ENCODE peak calls at places on chromosome 2, in eight cellular contexts. E is body of pancreas, T is prostate gland, C is right lobe of liver, I is transverse colon, W is ovary, X is heart right ventricle, N is cardiac muscle cell. Q is an unnamed sample. For H3K4me1, the result is how much of the 10 kb centered on the place peaks cover.

GRCh38 chr2:212709287-212709686 is 170.7 kb upstream of the ERBB4 start:
- DNase-seq in E (no peak), T (no peak), C (no peak), I (no peak), W (no peak), X (no peak), N (no peak), Q (no peak)

GRCh38 chr2:236857781-236858180 is 227.9 kb upstream of the COPS8 start:
- DNase-seq in E (no peak), T (no peak), C (peak), I (no peak), W (no peak), X (no peak), N (no peak), Q (no peak)

GRCh38 chr2:61055557-61055956 is 10.1 kb upstream of the SANBR start:
- DNase-seq in E (no peak), T (peak), C (no peak), I (no peak), W (no peak), X (no peak), N (peak), Q (no peak)

GRCh38 chr2:36892805-36893204 is 73.5 kb downstream of the STRN start:
- DNase-seq in E (peak), T (peak), C (no peak), I (no peak), W (no peak), X (no peak), N (no peak), Q (no peak)

GRCh38 chr2:240200230-240201051 is 60.0 kb upstream of the OTOS start:
- DNase-seq in E (no peak), T (no peak), C (peak), I (no peak), W (no peak), X (no peak), N (peak), Q (peak)

GRCh38 chr2:65204461-65205230 is 23.0 kb upstream of the ACTR2 start:
- DNase-seq in E (peak), T (no peak), C (peak), I (no peak), W (no peak), X (no peak), N (peak), Q (no peak)

GRCh38 chr2:170886391-170886790 is 42.7 kb upstream of the GORASP2 start:
- DNase-seq in E (no peak), T (no peak), C (no peak), I (no peak), W (no peak), X (no peak), N (peak), Q (no peak)

GRCh38 chr2:205902041-205902898 is 183.7 kb downstream of the INO80D start:
- DNase-seq in E (no peak), T (peak), C (no peak), I (peak), W (no peak), X (no peak), N (peak), Q (no peak)

GRCh38 chr2:96147593-96148201 is 2.5 kb upstream of the DUSP2 start:
- DNase-seq in E (no peak), T (no peak), C (no peak), I (peak), W (peak), X (no peak), N (no peak), Q (peak)

GRCh38 chr2:235127909-235128308 is 176.1 kb downstream of the SH3BP4 start:
- DNase-seq in E (no peak), T (no peak), C (no peak), I (no peak), W (no peak), X (no peak), N (no peak), Q (no peak)

GRCh38 chr2:148675708-148676107 is 31.2 kb downstream of the EPC2 start:
- DNase-seq in E (no peak), T (no peak), C (no peak), I (no peak), W (no peak), X (no peak), N (peak), Q (no peak)

GRCh38 chr2:96156011-96156820 is 11.0 kb upstream of the DUSP2 start:
- DNase-seq in E (no peak), T (no peak), C (no peak), I (no peak), W (no peak), X (no peak), N (no peak), Q (no peak)

GRCh38 chr2:96575790-96576456 is 39.4 kb downstream of the ARID5A start:
- DNase-seq in E (no peak), T (no peak), C (no peak), I (no peak), W (no peak), X (no peak), N (no peak), Q (no peak)

GRCh38 chr2:121524650-121525425 is 5.8 kb upstream of the RNU4ATAC start:
- DNase-seq in E (no peak), T (no peak), C (no peak), I (no peak), W (no peak), X (no peak), N (peak), Q (no peak)

GRCh38 chr2:176473177-176473576 is 203.9 kb downstream of the MTX2 start:
- DNase-seq in E (no peak), T (peak), C (peak), I (peak), W (peak), X (peak), N (peak), Q (peak)

GRCh38 chr2:66962625-66963207 is 434.4 kb upstream of the ETAA1 start:
- DNase-seq in E (no peak), T (no peak), C (no peak), I (peak), W (no peak), X (no peak), N (no peak), Q (no peak)

GRCh38 chr2:69959425-69959824 is 2.0 kb downstream of the ASPRV1 start:
- DNase-seq in E (no peak), T (no peak), C (peak), I (no peak), W (no peak), X (no peak), N (no peak), Q (no peak)

GRCh38 chr2:96501471-96501874 is 3.7 kb downstream of the NEURL3 start:
- DNase-seq in E (no peak), T (no peak), C (no peak), I (no peak), W (no peak), X (no peak), N (no peak), Q (no peak)

GRCh38 chr2:30287190-30287589 is 55.9 kb downstream of the LBH start:
- DNase-seq in E (no peak), T (no peak), C (no peak), I (no peak), W (no peak), X (no peak), N (no peak), Q (no peak)

GRCh38 chr2:231707625-231708049 is 688 bp upstream of the PTMA start:
- DNase-seq in E (no peak), T (peak), C (no peak), I (no peak), W (peak), X (peak), N (peak), Q (peak)

GRCh38 chr2:218010116-218010837 is 7.5 kb upstream of the TNS1 start:
- DNase-seq in E (peak), T (peak), C (no peak), I (peak), W (peak), X (no peak), N (peak), Q (peak)

GRCh38 chr2:1051585-1051984 is 100.9 kb downstream of the SNTG2 start:
- DNase-seq in E (no peak), T (no peak), C (no peak), I (no peak), W (no peak), X (no peak), N (no peak), Q (no peak)

GRCh38 chr2:1653137-1653789 is 91.1 kb downstream of the PXDN start:
- DNase-seq in E (peak), T (peak), C (peak), I (peak), W (peak), X (peak), N (peak), Q (no peak)

GRCh38 chr2:129762386-129763189 is 216.9 kb upstream of the RAB6C start:
- DNase-seq in E (no peak), T (no peak), C (no peak), I (no peak), W (no peak), X (no peak), N (no peak), Q (no peak)

GRCh38 chr2:224884188-224884587 is 158.1 kb downstream of the DOCK10 start:
- DNase-seq in E (no peak), T (no peak), C (peak), I (no peak), W (no peak), X (no peak), N (peak), Q (no peak)

GRCh38 chr2:17579605-17580318 is 39.3 kb downstream of the VSNL1 start:
- DNase-seq in E (no peak), T (no peak), C (no peak), I (peak), W (no peak), X (no peak), N (no peak), Q (no peak)

GRCh38 chr2:148922776-148923175 is 47.7 kb downstream of the KIF5C start:
- DNase-seq in E (no peak), T (peak), C (no peak), I (no peak), W (no peak), X (no peak), N (no peak), Q (no peak)

GRCh38 chr2:7023542-7023941 is 106.3 kb downstream of the RNF144A start:
- DNase-seq in E (peak), T (no peak), C (no peak), I (no peak), W (no peak), X (no peak), N (peak), Q (no peak)

GRCh38 chr2:42029639-42030195 is 18.1 kb upstream of the PKDCC start:
- DNase-seq in E (no peak), T (no peak), C (no peak), I (no peak), W (no peak), X (no peak), N (no peak), Q (no peak)

GRCh38 chr2:213065583-213066444 is 85.6 kb downstream of the IKZF2 start:
- DNase-seq in E (peak), T (peak), C (peak), I (peak), W (no peak), X (peak), N (peak), Q (peak)

GRCh38 chr2:236008006-236008405 is 160.2 kb downstream of the GBX2 start:
- DNase-seq in E (no peak), T (no peak), C (no peak), I (no peak), W (no peak), X (no peak), N (no peak), Q (no peak)

GRCh38 chr2:239692348-239692747 is 291.5 kb upstream of the HDAC4 start:
- DNase-seq in E (peak), T (no peak), C (no peak), I (no peak), W (no peak), X (no peak), N (no peak), Q (no peak)

GRCh38 chr2:41910126-41910525 is 137.7 kb upstream of the PKDCC start:
- DNase-seq in E (no peak), T (no peak), C (no peak), I (no peak), W (no peak), X (no peak), N (no peak), Q (no peak)

GRCh38 chr2:216497808-216498366 is 757 bp upstream of the RPL37A start:
- DNase-seq in E (no peak), T (no peak), C (no peak), I (no peak), W (no peak), X (no peak), N (peak), Q (peak)
- H3K4me1 ChIP-seq in E (under half), T (under half), C (under half), I (under half), W (under half), X (under half), N (under half), Q (under half)

GRCh38 chr2:98445167-98445522 is 487 bp downstream of the INPP4A start:
- DNase-seq in E (peak), T (no peak), C (peak), I (no peak), W (no peak), X (no peak), N (peak), Q (peak)
- TF ChIP-seq CTCF in E (no peak), T (no peak), C (no peak), I (no peak), W (no peak), X (no peak), N (no peak), Q (no peak)

DNA sequence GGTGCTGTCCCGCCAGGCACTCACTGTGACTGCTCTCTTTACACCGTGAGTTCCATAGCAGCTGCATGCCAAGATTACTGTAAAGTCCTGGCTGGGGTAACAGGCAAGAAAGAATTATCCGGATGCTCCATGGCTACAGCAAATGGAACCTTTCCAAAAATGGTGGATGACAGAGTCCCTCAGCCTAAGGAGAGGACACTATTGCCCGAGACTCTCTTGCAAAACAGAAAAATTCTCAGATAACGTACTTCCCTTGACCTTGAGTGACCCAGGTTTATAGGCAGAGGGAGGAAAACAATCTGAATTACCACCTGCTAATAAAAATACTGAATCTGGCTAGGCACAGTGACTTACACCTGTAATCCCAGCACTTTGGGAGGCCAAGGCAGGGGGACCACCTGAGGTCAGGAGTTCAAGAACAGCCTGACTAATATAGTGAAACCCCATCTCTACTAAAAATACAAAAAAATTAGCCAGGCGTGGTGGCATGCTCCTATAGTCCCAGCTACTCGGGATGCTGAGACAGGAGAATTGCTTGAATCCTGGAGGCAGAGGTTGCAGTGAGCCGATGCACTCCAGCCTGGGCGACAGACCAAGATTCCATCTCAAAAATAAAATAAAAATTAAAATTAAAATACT is 4.5 kb downstream of the CYS1 start:
- DNase-seq in E (no peak), T (no peak), C (no peak), I (no peak), W (no peak), X (no peak), N (no peak), Q (no peak)
- H3K4me1 ChIP-seq in E (under half), T (under half), C (under half), I (under half), W (under half), X (under half), N (under half), Q (under half)

GRCh38 chr2:216687111-216687510 is 8.2 kb downstream of the IGFBP5 start:
- DNase-seq in E (no peak), T (no peak), C (no peak), I (no peak), W (peak), X (no peak), N (no peak), Q (no peak)

GRCh38 chr2:216688731-216689360 is 6.5 kb downstream of the IGFBP5 start:
- DNase-seq in E (no peak), T (no peak), C (peak), I (no peak), W (peak), X (peak), N (no peak), Q (no peak)

GRCh38 chr2:216685327-216685875 is 9.9 kb downstream of the IGFBP5 start:
- DNase-seq in E (no peak), T (no peak), C (peak), I (no peak), W (peak), X (no peak), N (no peak), Q (no peak)

GRCh38 chr2:216689397-216689796 is 6.0 kb downstream of the IGFBP5 start:
- DNase-seq in E (no peak), T (no peak), C (peak), I (no peak), W (peak), X (no peak), N (no peak), Q (no peak)

GRCh38 chr2:216687646-216688045 is 7.7 kb downstream of the IGFBP5 start:
- DNase-seq in E (no peak), T (no peak), C (peak), I (no peak), W (peak), X (no peak), N (no peak), Q (no peak)
- TF ChIP-seq CTCF in E (no peak), T (no peak), C (peak), I (no peak), W (no peak), X (peak), N (peak), Q (no peak)

GRCh38 chr2:197497301-197497700 is 2.3 kb downstream of the HSPD1 start:
- DNase-seq in E (no peak), T (no peak), C (no peak), I (no peak), W (no peak), X (no peak), N (no peak), Q (no peak)

GRCh38 chr2:197496695-197497094 is 2.9 kb downstream of the HSPD1 start:
- DNase-seq in E (no peak), T (no peak), C (no peak), I (no peak), W (no peak), X (no peak), N (no peak), Q (no peak)

GRCh38 chr2:197498937-197499593 is 575 bp downstream of the HSPD1 start:
- DNase-seq in E (peak), T (peak), C (peak), I (peak), W (peak), X (peak), N (peak), Q (peak)

GRCh38 chr2:197498627-197498936 is 1.1 kb downstream of the HSPD1 start:
- DNase-seq in E (no peak), T (no peak), C (no peak), I (no peak), W (no peak), X (no peak), N (no peak), Q (no peak)

GRCh38 chr2:197495433-197496134 is 4.1 kb downstream of the HSPD1 start:
- DNase-seq in E (no peak), T (no peak), C (no peak), I (no peak), W (no peak), X (no peak), N (no peak), Q (no peak)
- H3K4me1 ChIP-seq in E (under half), T (under half), C (under half), I (under half), W (under half), X (under half), N (under half), Q (under half)

GRCh38 chr2:124609667-124610066 is 584.6 kb downstream of the CNTNAP5 start:
- DNase-seq in E (no peak), T (no peak), C (no peak), I (no peak), W (no peak), X (no peak), N (no peak), Q (no peak)

GRCh38 chr2:124610141-124610540 is 585.1 kb downstream of the CNTNAP5 start:
- DNase-seq in E (no peak), T (no peak), C (no peak), I (no peak), W (no peak), X (no peak), N (no peak), Q (no peak)

GRCh38 chr2:124602759-124603158 is 577.7 kb downstream of the CNTNAP5 start:
- DNase-seq in E (no peak), T (no peak), C (no peak), I (no peak), W (no peak), X (no peak), N (no peak), Q (no peak)

GRCh38 chr2:124607679-124608078 is 582.6 kb downstream of the CNTNAP5 start:
- DNase-seq in E (no peak), T (no peak), C (no peak), I (no peak), W (no peak), X (no peak), N (no peak), Q (no peak)
- TF ChIP-seq CTCF in E (no peak), T (no peak), C (no peak), I (no peak), W (no peak), X (no peak), N (no peak), Q (no peak)

GRCh38 chr2:74024216-74024615 is 39.5 kb downstream of the TET3 start:
- DNase-seq in E (no peak), T (no peak), C (no peak), I (no peak), W (no peak), X (no peak), N (no peak), Q (no peak)

GRCh38 chr2:74017181-74017580 is 32.5 kb downstream of the TET3 start:
- DNase-seq in E (no peak), T (no peak), C (peak), I (no peak), W (no peak), X (no peak), N (no peak), Q (no peak)

GRCh38 chr2:74021407-74021755 is 36.7 kb downstream of the TET3 start:
- DNase-seq in E (no peak), T (no peak), C (no peak), I (no peak), W (no peak), X (no peak), N (no peak), Q (no peak)

GRCh38 chr2:74020717-74021406 is 36.2 kb downstream of the TET3 start:
- DNase-seq in E (no peak), T (no peak), C (peak), I (peak), W (no peak), X (no peak), N (no peak), Q (no peak)

GRCh38 chr2:74019516-74019915 is 34.8 kb downstream of the TET3 start:
- DNase-seq in E (no peak), T (no peak), C (peak), I (no peak), W (no peak), X (no peak), N (no peak), Q (no peak)
- H3K4me1 ChIP-seq in E (under half), T (under half), C (under half), I (under half), W (under half), X (under half), N (under half), Q (under half)

DNA sequence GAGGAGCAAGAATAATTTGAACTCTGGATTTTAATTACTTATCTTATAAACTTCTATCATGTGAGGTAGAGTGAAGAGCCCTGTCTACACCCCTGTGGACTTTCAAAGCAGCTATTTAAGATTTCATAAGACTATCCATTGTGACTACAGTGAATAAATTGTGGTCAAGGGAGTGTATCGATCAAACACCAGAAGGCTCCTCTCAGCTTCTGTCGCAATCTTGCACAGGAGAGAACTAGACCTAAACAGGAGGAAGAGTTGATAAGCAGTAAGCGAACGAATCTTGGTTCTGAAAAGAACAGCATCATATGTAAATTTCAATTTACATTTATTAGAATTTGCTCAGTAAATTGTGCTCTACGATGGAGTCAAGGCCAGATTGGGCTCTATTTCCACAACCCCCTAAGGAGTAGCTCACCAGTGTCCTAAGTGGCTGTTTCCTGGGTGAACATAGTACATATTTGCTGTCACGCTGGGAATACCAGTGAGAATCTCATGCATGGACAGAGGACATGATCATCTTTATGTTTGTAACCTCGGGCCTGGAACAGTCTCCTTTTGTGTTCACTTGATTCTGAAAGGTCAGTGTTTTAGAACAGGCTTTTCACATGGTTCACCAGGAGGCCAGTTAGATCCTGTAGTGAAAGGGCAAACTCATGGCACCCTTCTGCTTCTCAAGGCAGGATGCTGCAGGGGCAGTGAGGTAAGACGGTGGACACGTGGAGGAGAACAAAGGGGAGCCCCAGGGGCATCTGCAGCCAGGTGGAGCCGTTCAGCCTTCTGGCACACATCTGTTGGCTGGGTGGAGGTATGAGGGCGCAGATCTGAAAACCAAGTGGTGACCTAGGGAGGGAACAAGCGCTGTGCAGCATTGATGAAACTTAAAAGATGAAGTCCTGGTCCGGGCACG is 33.3 kb downstream of the NPAS2 start:
- DNase-seq in E (no peak), T (no peak), C (no peak), I (no peak), W (no peak), X (no peak), N (no peak), Q (no peak)
- TF ChIP-seq CTCF in E (no peak), T (no peak), C (no peak), I (no peak), W (no peak), X (no peak), N (no peak), Q (no peak)